ENCODE peak calls at places on chromosomes 7 and 10, in ten cellular contexts. F is non-pigmented ciliary epithelial cell; J is activated CD4-positive, alpha-beta T cell treated with anti-CD3 and anti-CD28 coated beads, Interleukin-2, amount 10 ng/mL, durations not matched to agents 24 days and 14 days; U is HuH-7.5; T is brain microvascular endothelial cell; N is T-helper 1 cell; D is NCI-H69; Q is stimulated activated CD4-positive, alpha-beta T cell treated with anti-CD3 and anti-CD28 coated beads, Interleukin-12 subunit alpha, Interleukin-12 subunit beta, amount 100 ng/mL, for 24 hours; A is GM20000; R is activated naive CD4-positive, alpha-beta T cell. G is an unnamed sample.

GRCh38 chr10:132027423-132027983 is 38.2 kb upstream of the JAKMIP3 start:
- DNase-seq in F (no peak), J (no peak), U (no peak), T (peak; percentile 54), N (no peak), D (no peak), Q (no peak), A (peak; percentile 3), R (no peak), G (no peak)

GRCh38 chr10:21343087-21343486 is 182.4 kb downstream of the SKIDA1 start:
- DNase-seq in F (no peak), J (no peak), U (no peak), T (no peak), N (no peak), D (no peak), Q (no peak), A (no peak), R (no peak), G (no peak)

GRCh38 chr7:97043281-97043680 is 18.6 kb upstream of the DLX5 start:
- DNase-seq in F (no peak), J (no peak), U (no peak), T (no peak), N (no peak), D (no peak), Q (no peak), A (no peak), R (no peak), G (no peak)

GRCh38 chr10:102863660-102864059 is 5.6 kb upstream of the AS3MT start:
- DNase-seq in F (no peak), J (no peak), U (no peak), T (no peak), N (no peak), D (no peak), Q (no peak), A (no peak), R (no peak), G (no peak)

GRCh38 chr10:74787457-74787856 is 38.9 kb upstream of the KAT6B start:
- DNase-seq in F (no peak), J (no peak), U (no peak), T (no peak), N (no peak), D (no peak), Q (no peak), A (no peak), R (no peak), G (no peak)

GRCh38 chr10:88064608-88065383 is 201.4 kb downstream of the PTEN start:
- DNase-seq in F (no peak), J (peak; percentile 72), U (no peak), T (no peak), N (peak; percentile 23), D (peak; percentile 64), Q (no peak), A (peak; percentile 45), R (no peak), G (peak; percentile 95)

GRCh38 chr7:129169705-129170319 is 18.6 kb upstream of the SMO start:
- DNase-seq in F (no peak), J (no peak), U (no peak), T (no peak), N (no peak), D (no peak), Q (no peak), A (peak; percentile 73), R (peak; percentile 2), G (no peak)

GRCh38 chr10:80187060-80187459 is 18.3 kb downstream of the ANXA11 start:
- DNase-seq in F (no peak), J (no peak), U (no peak), T (no peak), N (no peak), D (no peak), Q (no peak), A (no peak), R (no peak), G (no peak)

GRCh38 chr7:45709168-45710034 is 135.2 kb downstream of the ADCY1 start:
- DNase-seq in F (no peak), J (no peak), U (no peak), T (no peak), N (no peak), D (no peak), Q (no peak), A (no peak), R (no peak), G (no peak)

GRCh38 chr7:98049034-98049433 is 57.6 kb upstream of the LMTK2 start:
- DNase-seq in F (no peak), J (no peak), U (no peak), T (no peak), N (no peak), D (no peak), Q (no peak), A (no peak), R (no peak), G (no peak)

GRCh38 chr10:178208-178607 is 43.0 kb downstream of the ZMYND11 start:
- DNase-seq in F (no peak), J (no peak), U (no peak), T (no peak), N (no peak), D (peak; percentile 43), Q (no peak), A (peak; percentile 24), R (no peak), G (no peak)